ENCODE peak calls at places on chromosomes 5 and 9, in six cellular contexts. Q is pancreas; X is right cardiac atrium; J is left lung; B is naive thymus-derived CD8-positive, alpha-beta T cell; A is HepG2. F is an unnamed sample.

GRCh38 chr5:33890633-33891032 is 1.2 kb downstream of the ADAMTS12 start:
- ATAC-seq in B (no peak), J (peak; percentile 30), Q (no peak), A (peak; percentile 67), X (no peak), F (no peak)

GRCh38 chr9:88817628-88818027 is 173.6 kb upstream of the S1PR3 start:
- ATAC-seq in X (no peak), J (no peak), A (no peak), Q (no peak), B (no peak), F (no peak)

GRCh38 chr9:125492719-125493118 is 214.3 kb downstream of the MAPKAP1 start:
- ATAC-seq in A (no peak), Q (no peak), J (no peak), B (no peak), X (no peak), F (no peak)

GRCh38 chr5:5183192-5183699 is 43.1 kb downstream of the ADAMTS16 start:
- ATAC-seq in Q (no peak), J (peak; percentile 13), B (no peak), A (no peak), X (no peak), F (no peak)

GRCh38 chr5:138138949-138139775 is at the start of gene NME5:
- ATAC-seq in X (peak; percentile 93), J (peak; percentile 97), A (peak; percentile 46), B (no peak), Q (peak; percentile 98), F (no peak)

GRCh38 chr5:158530111-158530510 is 569.6 kb downstream of the EBF1 start:
- ATAC-seq in X (peak; percentile 19), J (no peak), B (no peak), Q (no peak), A (no peak), F (no peak)

GRCh38 chr5:58022055-58022454 is 437.8 kb downstream of the PLK2 start:
- ATAC-seq in X (peak; percentile 70), A (no peak), B (no peak), J (no peak), Q (peak; percentile 62), F (peak; percentile 52)

GRCh38 chr5:96064905-96065304 is 103.3 kb upstream of the ELL2 start:
- ATAC-seq in X (no peak), Q (peak; percentile 11), J (no peak), A (no peak), B (no peak), F (peak; percentile 52)

F was measured in esophagus mucosa.